ENCODE peak calls at places on chromosomes 3 and 15, in nine cellular contexts. One of them, this sample, is unnamed.

GRCh38 chr15:33985287-33985686 is 17.0 kb downstream of the CHRM5 start:
- ATAC-seq in lower lobe of right lung: peak
- ATAC-seq in effector memory CD8-positive, alpha-beta T cell: no peak
- ATAC-seq in aorta: no peak
- ATAC-seq in left ventricle myocardium superior: peak
- ATAC-seq in natural killer cell: no peak
- ATAC-seq in activated naive CD4-positive, alpha-beta T cell treated with anti-CD3 and anti-CD28 coated beads, Interleukin-2, amount 50 U/mL, for 72 hours: no peak
- ATAC-seq in RWPE2: peak
- ATAC-seq in activated CD8-positive, alpha-beta T cell treated with anti-CD3 and anti-CD28 coated beads, Interleukin-2, amount 10 ng/mL, durations not matched to agents 7 days and 5 days: no peak
- ATAC-seq in this sample: no peak

GRCh38 chr3:114584734-114585371 is 291.0 kb downstream of the TIGIT start:
- ATAC-seq in effector memory CD8-positive, alpha-beta T cell: no peak
- ATAC-seq in RWPE2: no peak
- ATAC-seq in aorta: peak
- ATAC-seq in left ventricle myocardium superior: peak
- ATAC-seq in lower lobe of right lung: peak
- ATAC-seq in natural killer cell: no peak
- ATAC-seq in activated CD8-positive, alpha-beta T cell treated with anti-CD3 and anti-CD28 coated beads, Interleukin-2, amount 10 ng/mL, durations not matched to agents 7 days and 5 days: no peak
- ATAC-seq in activated naive CD4-positive, alpha-beta T cell treated with anti-CD3 and anti-CD28 coated beads, Interleukin-2, amount 50 U/mL, for 72 hours: no peak
- ATAC-seq in this sample: no peak

GRCh38 chr3:160921020-160921635 is 165.1 kb downstream of the PPM1L start:
- ATAC-seq in activated CD8-positive, alpha-beta T cell treated with anti-CD3 and anti-CD28 coated beads, Interleukin-2, amount 10 ng/mL, durations not matched to agents 7 days and 5 days: no peak
- ATAC-seq in lower lobe of right lung: peak
- ATAC-seq in left ventricle myocardium superior: peak
- ATAC-seq in RWPE2: peak
- ATAC-seq in aorta: peak
- ATAC-seq in natural killer cell: no peak
- ATAC-seq in activated naive CD4-positive, alpha-beta T cell treated with anti-CD3 and anti-CD28 coated beads, Interleukin-2, amount 50 U/mL, for 72 hours: no peak
- ATAC-seq in effector memory CD8-positive, alpha-beta T cell: no peak
- ATAC-seq in this sample: no peak

GRCh38 chr15:69980311-69981059 is 117.2 kb downstream of the TLE3 start:
- ATAC-seq in left ventricle myocardium superior: no peak
- ATAC-seq in aorta: no peak
- ATAC-seq in lower lobe of right lung: peak
- ATAC-seq in RWPE2: no peak
- ATAC-seq in effector memory CD8-positive, alpha-beta T cell: no peak
- ATAC-seq in activated naive CD4-positive, alpha-beta T cell treated with anti-CD3 and anti-CD28 coated beads, Interleukin-2, amount 50 U/mL, for 72 hours: no peak
- ATAC-seq in activated CD8-positive, alpha-beta T cell treated with anti-CD3 and anti-CD28 coated beads, Interleukin-2, amount 10 ng/mL, durations not matched to agents 7 days and 5 days: no peak
- ATAC-seq in natural killer cell: no peak
- ATAC-seq in this sample: no peak

GRCh38 chr3:168289480-168289879 is 193.8 kb upstream of the GOLIM4 start:
- ATAC-seq in aorta: no peak
- ATAC-seq in lower lobe of right lung: no peak
- ATAC-seq in activated naive CD4-positive, alpha-beta T cell treated with anti-CD3 and anti-CD28 coated beads, Interleukin-2, amount 50 U/mL, for 72 hours: no peak
- ATAC-seq in RWPE2: no peak
- ATAC-seq in left ventricle myocardium superior: no peak
- ATAC-seq in effector memory CD8-positive, alpha-beta T cell: no peak
- ATAC-seq in natural killer cell: no peak
- ATAC-seq in activated CD8-positive, alpha-beta T cell treated with anti-CD3 and anti-CD28 coated beads, Interleukin-2, amount 10 ng/mL, durations not matched to agents 7 days and 5 days: no peak
- ATAC-seq in this sample: no peak

GRCh38 chr15:40430271-40430805 is 10.4 kb upstream of the BAHD1 start:
- ATAC-seq in aorta: no peak
- ATAC-seq in left ventricle myocardium superior: no peak
- ATAC-seq in activated CD8-positive, alpha-beta T cell treated with anti-CD3 and anti-CD28 coated beads, Interleukin-2, amount 10 ng/mL, durations not matched to agents 7 days and 5 days: no peak
- ATAC-seq in lower lobe of right lung: no peak
- ATAC-seq in activated naive CD4-positive, alpha-beta T cell treated with anti-CD3 and anti-CD28 coated beads, Interleukin-2, amount 50 U/mL, for 72 hours: no peak
- ATAC-seq in RWPE2: peak
- ATAC-seq in effector memory CD8-positive, alpha-beta T cell: no peak
- ATAC-seq in natural killer cell: no peak
- ATAC-seq in this sample: no peak

GRCh38 chr15:100174532-100174931 is 167.2 kb downstream of the ADAMTS17 start:
- ATAC-seq in natural killer cell: no peak
- ATAC-seq in left ventricle myocardium superior: peak
- ATAC-seq in effector memory CD8-positive, alpha-beta T cell: no peak
- ATAC-seq in RWPE2: no peak
- ATAC-seq in aorta: peak
- ATAC-seq in activated CD8-positive, alpha-beta T cell treated with anti-CD3 and anti-CD28 coated beads, Interleukin-2, amount 10 ng/mL, durations not matched to agents 7 days and 5 days: no peak
- ATAC-seq in activated naive CD4-positive, alpha-beta T cell treated with anti-CD3 and anti-CD28 coated beads, Interleukin-2, amount 50 U/mL, for 72 hours: no peak
- ATAC-seq in lower lobe of right lung: no peak
- ATAC-seq in this sample: no peak

GRCh38 chr3:184645304-184645703 is 66.6 kb downstream of the MAGEF1 start:
- ATAC-seq in RWPE2: peak
- ATAC-seq in effector memory CD8-positive, alpha-beta T cell: no peak
- ATAC-seq in left ventricle myocardium superior: no peak
- ATAC-seq in natural killer cell: no peak
- ATAC-seq in activated CD8-positive, alpha-beta T cell treated with anti-CD3 and anti-CD28 coated beads, Interleukin-2, amount 10 ng/mL, durations not matched to agents 7 days and 5 days: no peak
- ATAC-seq in activated naive CD4-positive, alpha-beta T cell treated with anti-CD3 and anti-CD28 coated beads, Interleukin-2, amount 50 U/mL, for 72 hours: no peak
- ATAC-seq in lower lobe of right lung: peak
- ATAC-seq in aorta: no peak
- ATAC-seq in this sample: no peak

GRCh38 chr3:55441499-55441898 is 45.6 kb downstream of the WNT5A start:
- ATAC-seq in activated naive CD4-positive, alpha-beta T cell treated with anti-CD3 and anti-CD28 coated beads, Interleukin-2, amount 50 U/mL, for 72 hours: no peak
- ATAC-seq in activated CD8-positive, alpha-beta T cell treated with anti-CD3 and anti-CD28 coated beads, Interleukin-2, amount 10 ng/mL, durations not matched to agents 7 days and 5 days: no peak
- ATAC-seq in effector memory CD8-positive, alpha-beta T cell: no peak
- ATAC-seq in lower lobe of right lung: no peak
- ATAC-seq in natural killer cell: no peak
- ATAC-seq in left ventricle myocardium superior: no peak
- ATAC-seq in RWPE2: no peak
- ATAC-seq in aorta: no peak
- ATAC-seq in this sample: no peak

GRCh38 chr3:48415251-48415953 is 14.5 kb downstream of the PLXNB1 start:
- ATAC-seq in RWPE2: no peak
- ATAC-seq in activated CD8-positive, alpha-beta T cell treated with anti-CD3 and anti-CD28 coated beads, Interleukin-2, amount 10 ng/mL, durations not matched to agents 7 days and 5 days: no peak
- ATAC-seq in natural killer cell: no peak
- ATAC-seq in activated naive CD4-positive, alpha-beta T cell treated with anti-CD3 and anti-CD28 coated beads, Interleukin-2, amount 50 U/mL, for 72 hours: no peak
- ATAC-seq in left ventricle myocardium superior: no peak
- ATAC-seq in aorta: no peak
- ATAC-seq in lower lobe of right lung: no peak
- ATAC-seq in effector memory CD8-positive, alpha-beta T cell: no peak
- ATAC-seq in this sample: no peak

GRCh38 chr3:195181107-195181498 is 89.9 kb downstream of the XXYLT1 start:
- ATAC-seq in aorta: no peak
- ATAC-seq in activated naive CD4-positive, alpha-beta T cell treated with anti-CD3 and anti-CD28 coated beads, Interleukin-2, amount 50 U/mL, for 72 hours: no peak
- ATAC-seq in lower lobe of right lung: no peak
- ATAC-seq in activated CD8-positive, alpha-beta T cell treated with anti-CD3 and anti-CD28 coated beads, Interleukin-2, amount 10 ng/mL, durations not matched to agents 7 days and 5 days: no peak
- ATAC-seq in natural killer cell: no peak
- ATAC-seq in effector memory CD8-positive, alpha-beta T cell: no peak
- ATAC-seq in RWPE2: no peak
- ATAC-seq in left ventricle myocardium superior: no peak
- ATAC-seq in this sample: no peak

GRCh38 chr3:42556089-42556632 is 25.6 kb downstream of the SEC22C start:
- ATAC-seq in left ventricle myocardium superior: no peak
- ATAC-seq in aorta: no peak
- ATAC-seq in effector memory CD8-positive, alpha-beta T cell: peak
- ATAC-seq in natural killer cell: peak
- ATAC-seq in RWPE2: no peak
- ATAC-seq in lower lobe of right lung: peak
- ATAC-seq in activated CD8-positive, alpha-beta T cell treated with anti-CD3 and anti-CD28 coated beads, Interleukin-2, amount 10 ng/mL, durations not matched to agents 7 days and 5 days: peak
- ATAC-seq in activated naive CD4-positive, alpha-beta T cell treated with anti-CD3 and anti-CD28 coated beads, Interleukin-2, amount 50 U/mL, for 72 hours: peak
- ATAC-seq in this sample: peak

GRCh38 chr3:196012941-196013471 is 68.9 kb downstream of the TFRC start:
- ATAC-seq in activated CD8-positive, alpha-beta T cell treated with anti-CD3 and anti-CD28 coated beads, Interleukin-2, amount 10 ng/mL, durations not matched to agents 7 days and 5 days: no peak
- ATAC-seq in activated naive CD4-positive, alpha-beta T cell treated with anti-CD3 and anti-CD28 coated beads, Interleukin-2, amount 50 U/mL, for 72 hours: no peak
- ATAC-seq in left ventricle myocardium superior: no peak
- ATAC-seq in RWPE2: no peak
- ATAC-seq in effector memory CD8-positive, alpha-beta T cell: no peak
- ATAC-seq in aorta: no peak
- ATAC-seq in lower lobe of right lung: no peak
- ATAC-seq in natural killer cell: no peak
- ATAC-seq in this sample: no peak

GRCh38 chr3:156978471-156978961 is 152.4 kb downstream of the LEKR1 start:
- ATAC-seq in effector memory CD8-positive, alpha-beta T cell: peak
- ATAC-seq in natural killer cell: peak
- ATAC-seq in activated naive CD4-positive, alpha-beta T cell treated with anti-CD3 and anti-CD28 coated beads, Interleukin-2, amount 50 U/mL, for 72 hours: no peak
- ATAC-seq in lower lobe of right lung: peak
- ATAC-seq in RWPE2: no peak
- ATAC-seq in activated CD8-positive, alpha-beta T cell treated with anti-CD3 and anti-CD28 coated beads, Interleukin-2, amount 10 ng/mL, durations not matched to agents 7 days and 5 days: no peak
- ATAC-seq in aorta: no peak
- ATAC-seq in left ventricle myocardium superior: no peak
- ATAC-seq in this sample: no peak

GRCh38 chr3:21894459-21895083 is 143.6 kb upstream of the ZNF385D start:
- ATAC-seq in natural killer cell: no peak
- ATAC-seq in lower lobe of right lung: no peak
- ATAC-seq in left ventricle myocardium superior: peak
- ATAC-seq in RWPE2: no peak
- ATAC-seq in aorta: peak
- ATAC-seq in activated CD8-positive, alpha-beta T cell treated with anti-CD3 and anti-CD28 coated beads, Interleukin-2, amount 10 ng/mL, durations not matched to agents 7 days and 5 days: no peak
- ATAC-seq in activated naive CD4-positive, alpha-beta T cell treated with anti-CD3 and anti-CD28 coated beads, Interleukin-2, amount 50 U/mL, for 72 hours: no peak
- ATAC-seq in effector memory CD8-positive, alpha-beta T cell: no peak
- ATAC-seq in this sample: no peak

GRCh38 chr15:54312528-54312927 is 334.3 kb downstream of the UNC13C start:
- ATAC-seq in activated naive CD4-positive, alpha-beta T cell treated with anti-CD3 and anti-CD28 coated beads, Interleukin-2, amount 50 U/mL, for 72 hours: no peak
- ATAC-seq in RWPE2: no peak
- ATAC-seq in lower lobe of right lung: no peak
- ATAC-seq in aorta: no peak
- ATAC-seq in activated CD8-positive, alpha-beta T cell treated with anti-CD3 and anti-CD28 coated beads, Interleukin-2, amount 10 ng/mL, durations not matched to agents 7 days and 5 days: no peak
- ATAC-seq in natural killer cell: no peak
- ATAC-seq in effector memory CD8-positive, alpha-beta T cell: no peak
- ATAC-seq in left ventricle myocardium superior: no peak
- ATAC-seq in this sample: no peak

GRCh38 chr3:104987859-104988258 is 378.9 kb upstream of the ALCAM start:
- ATAC-seq in activated naive CD4-positive, alpha-beta T cell treated with anti-CD3 and anti-CD28 coated beads, Interleukin-2, amount 50 U/mL, for 72 hours: no peak
- ATAC-seq in lower lobe of right lung: no peak
- ATAC-seq in natural killer cell: no peak
- ATAC-seq in RWPE2: no peak
- ATAC-seq in effector memory CD8-positive, alpha-beta T cell: no peak
- ATAC-seq in aorta: no peak
- ATAC-seq in left ventricle myocardium superior: no peak
- ATAC-seq in activated CD8-positive, alpha-beta T cell treated with anti-CD3 and anti-CD28 coated beads, Interleukin-2, amount 10 ng/mL, durations not matched to agents 7 days and 5 days: no peak
- ATAC-seq in this sample: no peak